ENCODE peak calls at places on chromosomes 6 and 20, in six cellular contexts. U is lung, D is tibial artery, E is RWPE1, V is foreskin fibroblast, Q is HCT116. Z is an unnamed sample.

GRCh38 chr6:55898342-55898741 is 23.0 kb upstream of the BMP5 start:
- DNase-seq in Q (no peak), D (no peak), U (no peak), E (peak), V (peak), Z (no peak)

GRCh38 chr6:137647762-137648412 is 153.7 kb upstream of the OLIG3 start:
- DNase-seq in D (no peak), E (peak), V (peak), U (no peak), Q (no peak), Z (no peak)

GRCh38 chr6:143449082-143449481 is 1.4 kb downstream of the ADAT2 start:
- DNase-seq in V (no peak), U (no peak), Q (no peak), D (no peak), E (no peak), Z (no peak)

GRCh38 chr6:32424584-32424983 is 15.1 kb upstream of the HLA-DRA start:
- DNase-seq in D (no peak), V (peak), Q (no peak), E (peak), U (no peak), Z (no peak)

GRCh38 chr6:136351518-136352106 is 62.0 kb upstream of the BCLAF1 start:
- DNase-seq in D (no peak), U (no peak), Q (no peak), V (no peak), E (no peak), Z (no peak)

GRCh38 chr6:1832844-1833787 is 223.4 kb downstream of the FOXC1 start:
- DNase-seq in Q (no peak), E (no peak), V (peak), U (peak), D (no peak), Z (no peak)

GRCh38 chr20:31537859-31538245 is 23.6 kb downstream of the HM13 start:
- DNase-seq in U (no peak), Q (no peak), V (no peak), D (no peak), E (no peak), Z (no peak)

GRCh38 chr6:157557541-157557940 is 176.6 kb downstream of the ZDHHC14 start:
- DNase-seq in U (no peak), Q (no peak), E (no peak), D (peak), V (no peak), Z (no peak)

GRCh38 chr6:39790772-39791171 is 1.4 kb upstream of the DAAM2 start:
- DNase-seq in V (peak), D (no peak), E (no peak), Q (no peak), U (peak), Z (no peak)

GRCh38 chr6:39791850-39792500 is at the start of gene DAAM2:
- DNase-seq in E (no peak), V (peak), Q (no peak), U (peak), D (peak), Z (peak)

GRCh38 chr6:39793528-39793927 is 1.4 kb downstream of the DAAM2 start:
- DNase-seq in Q (no peak), U (no peak), V (no peak), E (no peak), D (no peak), Z (no peak)

GRCh38 chr6:39792501-39793450 is 600 bp downstream of the DAAM2 start:
- DNase-seq in U (no peak), V (peak), Q (no peak), D (no peak), E (no peak), Z (no peak)

GRCh38 chr6:39791311-39791710 is 865 bp upstream of the DAAM2 start:
- DNase-seq in Q (no peak), D (no peak), E (no peak), V (peak), U (peak), Z (no peak)
- TF ChIP-seq CTCF in Q (no peak), D (no peak), E (no peak), V (no peak), U (no peak), Z (no peak)

DNA sequence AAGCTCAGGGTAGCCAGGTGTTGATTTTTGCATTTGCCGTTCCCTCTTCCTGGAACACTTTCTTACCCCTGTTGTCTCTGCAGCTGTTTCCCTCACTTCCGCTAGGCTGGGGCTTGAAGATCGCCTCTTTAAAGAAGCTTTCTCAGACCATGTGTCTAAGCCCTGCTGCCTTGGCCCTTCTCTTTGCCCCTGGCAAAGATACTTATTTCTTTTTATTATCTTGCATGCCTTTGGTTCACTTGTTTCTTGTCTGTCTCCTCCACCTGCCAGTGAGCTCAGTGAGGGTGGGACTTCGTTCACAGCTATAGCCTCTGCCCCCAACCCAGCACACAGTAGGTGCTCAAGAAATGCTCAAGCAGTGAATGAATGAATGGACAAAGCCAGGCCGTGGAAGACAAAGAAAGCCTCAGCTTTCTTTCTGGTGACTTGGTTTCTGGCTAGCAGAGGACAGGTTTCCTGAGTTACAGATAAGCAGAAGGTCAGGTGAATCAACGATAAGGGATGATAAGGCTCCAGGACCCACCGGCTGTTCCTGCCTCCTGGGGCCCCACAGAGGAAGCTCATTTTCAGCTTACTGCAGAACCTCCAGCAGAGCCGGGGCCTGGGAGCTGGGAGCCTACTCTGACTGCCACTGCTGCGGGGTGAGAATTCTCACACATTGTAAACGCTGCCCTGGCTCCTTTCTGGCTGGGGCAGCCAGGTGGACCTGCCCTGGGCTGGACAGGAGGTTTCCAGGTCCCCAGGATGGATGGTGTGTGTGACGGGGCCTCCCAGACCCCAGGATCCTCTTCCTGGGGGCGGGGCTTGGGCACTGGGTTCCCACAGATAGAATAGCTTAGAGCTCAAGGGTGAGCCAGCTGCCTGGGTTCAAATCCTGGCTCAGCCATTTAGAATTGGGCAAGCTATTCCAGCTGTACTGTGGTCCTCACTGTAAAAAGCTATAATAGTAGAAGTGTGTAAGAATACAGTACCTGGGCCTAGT is 29.8 kb downstream of the SNAI1 start:
- DNase-seq in U (no peak), V (no peak), E (no peak), D (no peak), Q (no peak), Z (peak)
- TF ChIP-seq CTCF in U (no peak), V (no peak), E (no peak), D (no peak), Q (no peak), Z (no peak)

GRCh38 chr6:39302011-39302410 is 12.2 kb downstream of the KCNK17 start:
- DNase-seq in V (no peak), Q (no peak), D (no peak), U (no peak), E (no peak), Z (no peak)

GRCh38 chr6:39302669-39303424 is 11.4 kb downstream of the KCNK17 start:
- DNase-seq in E (peak), Q (peak), V (peak), U (peak), D (peak), Z (peak)

GRCh38 chr6:39303425-39304153 is 10.6 kb downstream of the KCNK17 start:
- DNase-seq in V (no peak), E (no peak), Q (no peak), D (no peak), U (no peak), Z (no peak)

GRCh38 chr6:39300739-39301138 is 13.5 kb downstream of the KCNK17 start:
- DNase-seq in E (no peak), U (no peak), Q (no peak), D (no peak), V (no peak), Z (no peak)

DNA sequence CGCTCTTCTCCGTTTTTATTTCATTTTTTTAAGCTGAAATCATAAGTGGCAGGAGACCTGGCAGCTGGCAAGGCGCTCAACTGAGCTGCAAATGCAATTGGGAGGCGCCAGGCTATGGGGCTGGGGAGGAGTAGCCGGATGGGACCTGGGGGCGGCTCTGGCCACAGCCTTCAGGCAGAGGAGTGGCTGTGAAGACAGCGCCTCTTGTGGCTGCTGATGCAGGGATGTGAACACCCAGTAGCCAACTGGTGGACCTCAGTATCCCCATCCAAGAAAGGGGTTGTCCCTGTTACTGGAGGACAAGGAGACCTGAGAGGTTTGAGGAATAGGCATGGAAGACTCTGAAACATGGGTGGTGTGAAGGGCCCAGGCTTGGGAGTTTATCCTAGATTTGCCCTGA is 12.6 kb downstream of the KCNK17 start:
- DNase-seq in V (no peak), Q (peak), U (no peak), D (no peak), E (no peak), Z (peak)
- TF ChIP-seq CTCF in V (peak), Q (peak), U (no peak), D (no peak), E (no peak), Z (peak)

GRCh38 chr6:142075516-142076101 is 57.1 kb upstream of the GJE1 start:
- DNase-seq in E (no peak), U (no peak), D (no peak), V (no peak), Q (no peak), Z (no peak)

GRCh38 chr6:142074516-142074915 is 58.2 kb upstream of the GJE1 start:
- DNase-seq in V (no peak), E (no peak), Q (no peak), D (no peak), U (no peak), Z (no peak)

GRCh38 chr6:142079130-142079529 is 53.6 kb upstream of the GJE1 start:
- DNase-seq in V (no peak), E (no peak), U (no peak), Q (no peak), D (no peak), Z (no peak)
- TF ChIP-seq CTCF in V (no peak), E (no peak), U (no peak), Q (no peak), D (no peak), Z (no peak)